ENCODE peak calls at places on chromosome 13, in eight cellular contexts. T, H, U, B, A, E, X and R are unnamed samples.

GRCh38 chr13:33838567-33839131 is 20.7 kb downstream of the RFC3 start:
- DNase-seq in T (peak; percentile 8), H (no peak), U (peak; percentile 2), B (no peak), A (no peak), E (no peak), X (no peak), R (no peak)

GRCh38 chr13:25371608-25372274 is at the start of gene ATP8A2:
- DNase-seq in T (no peak), H (no peak), U (peak; percentile 5), B (no peak), A (no peak), E (no peak), X (no peak), R (no peak)

GRCh38 chr13:74217816-74218215 is 83.6 kb upstream of the KLF12 start:
- DNase-seq in T (peak; percentile 97), H (no peak), U (peak; percentile 91), B (no peak), A (no peak), E (no peak), X (no peak), R (no peak)

GRCh38 chr13:79485014-79485441 is 4.1 kb downstream of the NDFIP2 start:
- DNase-seq in T (peak; percentile 83), H (no peak), U (peak; percentile 95), B (no peak), A (peak; percentile 55), E (peak; percentile 44), X (peak; percentile 94), R (peak; percentile 80)

GRCh38 chr13:21124853-21125252 is 51.5 kb downstream of the SKA3 start:
- DNase-seq in T (peak; percentile 63), H (no peak), U (peak; percentile 70), B (no peak), A (peak; percentile 68), E (no peak), X (no peak), R (peak; percentile 24)

GRCh38 chr13:35832551-35832950 is 298.6 kb downstream of the DCLK1 start:
- DNase-seq in T (peak; percentile 40), H (no peak), U (peak; percentile 25), B (no peak), A (no peak), E (no peak), X (no peak), R (no peak)

GRCh38 chr13:47955836-47956235 is 45.2 kb downstream of the SUCLA2 start:
- DNase-seq in T (no peak), H (no peak), U (no peak), B (no peak), A (no peak), E (no peak), X (no peak), R (no peak)

GRCh38 chr13:108786578-108787100 is 157.2 kb downstream of the MYO16 start:
- DNase-seq in T (no peak), H (no peak), U (no peak), B (no peak), A (no peak), E (no peak), X (no peak), R (no peak)

GRCh38 chr13:40102854-40103253 is 447.4 kb downstream of the COG6 start:
- DNase-seq in T (peak; percentile 65), H (no peak), U (peak; percentile 98), B (no peak), A (no peak), E (no peak), X (no peak), R (peak; percentile 94)

GRCh38 chr13:69690999-69691398 is 416.6 kb upstream of the ATXN8OS start:
- DNase-seq in T (no peak), H (no peak), U (no peak), B (no peak), A (no peak), E (no peak), X (no peak), R (no peak)

GRCh38 chr13:44300895-44301638 is 72.6 kb upstream of the SERP2 start:
- DNase-seq in T (peak; percentile 87), H (no peak), U (peak; percentile 94), B (no peak), A (no peak), E (no peak), X (peak; percentile 37), R (peak; percentile 64)

GRCh38 chr13:28684257-28684656 is 25.3 kb downstream of the POMP start:
- DNase-seq in T (no peak), H (no peak), U (no peak), B (no peak), A (peak; percentile 40), E (peak; percentile 60), X (peak; percentile 51), R (no peak)

DNA sequence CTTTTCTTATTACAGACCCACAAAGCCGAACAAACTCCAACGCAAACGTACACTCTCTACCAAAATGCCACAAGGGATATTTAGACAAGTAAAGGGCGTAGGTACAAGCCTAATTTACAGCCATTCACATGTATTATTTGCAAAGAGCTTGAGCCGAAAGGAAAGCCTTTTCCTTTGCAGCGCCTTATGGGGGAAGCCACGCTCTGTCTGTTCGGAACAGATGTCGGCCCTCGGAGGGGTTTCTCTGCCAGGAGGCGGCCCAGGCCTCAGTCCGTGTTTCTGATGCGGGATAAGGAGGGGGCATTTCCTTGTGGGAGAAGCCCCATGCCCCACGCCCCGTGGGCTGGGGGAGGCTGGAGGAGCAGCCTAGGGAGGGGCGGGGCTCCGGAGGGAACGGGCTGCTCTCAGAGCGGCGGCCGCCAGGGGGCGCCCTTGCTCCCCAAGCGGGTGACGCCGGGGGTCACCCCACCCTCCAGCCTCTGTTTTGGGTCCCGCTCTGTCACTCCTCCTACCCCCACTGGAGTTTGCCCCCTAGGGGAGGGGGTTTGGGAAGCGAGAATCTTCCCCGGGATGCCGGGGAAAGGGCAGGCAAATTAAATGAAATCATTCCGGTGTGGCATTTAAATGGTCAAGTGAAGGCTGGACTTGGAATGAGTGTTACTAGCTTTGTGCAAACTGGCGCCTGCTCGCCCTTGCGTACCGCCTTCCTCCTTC is 2.9 kb downstream of the HTR2A start:
- DNase-seq in T (peak; percentile 17), H (peak; percentile 38), U (peak; percentile 36), B (peak; percentile 43), A (peak; percentile 47), E (peak; percentile 74), X (peak; percentile 23), R (no peak)
- H3K27ac ChIP-seq in T (no peak overlapping the region), H (no peak overlapping the region), U (no peak overlapping the region), B (no peak overlapping the region), A (no peak overlapping the region), E (peak overlapping the region; percentile 57), X (no peak overlapping the region), R (no peak overlapping the region)

GRCh38 chr13:23996456-23996855 is 99.2 kb upstream of the C1QTNF9B start:
- DNase-seq in T (no peak), H (no peak), U (no peak), B (no peak), A (no peak), E (no peak), X (no peak), R (no peak)
- H3K27ac ChIP-seq in T (no peak overlapping the region), H (no peak overlapping the region), U (no peak overlapping the region), B (no peak overlapping the region), A (no peak overlapping the region), E (no peak overlapping the region), X (no peak overlapping the region), R (no peak overlapping the region)

DNA sequence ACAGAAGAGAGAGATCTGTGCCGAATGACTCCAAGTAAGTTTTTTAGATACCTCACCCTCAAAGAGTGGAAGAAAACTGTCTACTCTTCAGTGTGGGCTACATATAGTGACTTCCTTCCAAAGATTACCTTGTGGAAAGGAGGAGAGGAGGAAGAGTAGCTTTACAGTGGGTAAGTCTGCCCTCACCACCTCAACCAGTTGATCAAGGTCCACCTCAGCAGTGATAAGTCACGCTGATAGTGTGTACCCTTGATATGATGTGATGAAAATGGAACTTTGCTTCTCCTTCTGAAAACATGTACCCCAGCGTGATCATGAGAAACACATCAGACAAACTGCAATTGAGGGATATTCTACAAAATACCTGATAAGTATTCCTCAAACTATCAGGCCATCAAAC is 20.6 kb downstream of the KLF5 start:
- DNase-seq in T (no peak), H (no peak), U (no peak), B (no peak), A (no peak), E (no peak), X (peak; percentile 95), R (no peak)
- H3K27ac ChIP-seq in T (no peak overlapping the region), H (no peak overlapping the region), U (no peak overlapping the region), B (no peak overlapping the region), A (no peak overlapping the region), E (peak overlapping the region; percentile 55), X (no peak overlapping the region), R (peak overlapping the region; percentile 96)

DNA sequence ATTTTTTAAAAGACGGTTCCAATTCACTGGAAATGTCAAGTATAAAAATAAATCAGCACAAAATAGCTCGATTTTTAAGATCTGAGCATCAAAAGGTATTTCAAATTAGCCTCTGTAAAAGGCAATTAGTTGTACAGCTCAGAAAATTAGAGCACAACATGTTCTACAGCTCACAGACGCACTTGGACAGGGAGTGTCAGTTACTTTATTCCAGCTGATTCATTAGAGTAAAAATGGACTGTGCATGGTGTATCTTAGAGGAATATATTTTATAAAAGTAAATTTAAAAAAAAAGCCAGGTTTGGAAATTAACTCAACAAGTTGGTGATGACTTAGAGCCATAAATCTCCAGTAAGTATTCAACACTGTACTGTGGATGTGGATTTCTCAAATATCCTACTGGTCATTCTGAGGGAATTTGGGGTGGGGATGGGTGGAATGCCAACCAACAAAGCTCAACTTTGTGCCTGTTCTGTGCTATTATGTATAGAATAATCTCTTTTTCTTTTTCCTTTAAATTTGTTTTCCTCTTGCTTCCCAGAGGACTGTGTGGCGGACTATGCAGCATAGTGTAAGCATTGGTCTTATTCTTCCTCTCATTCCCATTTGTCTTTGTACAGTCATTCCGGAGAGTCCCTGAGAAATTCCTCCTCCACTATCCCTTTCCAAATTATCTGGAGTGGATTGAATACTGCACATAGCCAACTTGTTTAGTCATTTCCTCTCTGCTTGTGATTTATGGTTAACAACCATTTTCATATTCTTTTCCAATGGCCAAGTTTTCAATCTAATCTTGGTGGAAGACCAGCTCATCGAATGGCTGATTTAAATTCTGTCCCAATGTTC is 169.3 kb downstream of the DCT start:
- DNase-seq in T (peak; percentile 96), H (no peak), U (peak; percentile 96), B (no peak), A (peak; percentile 49), E (no peak), X (no peak), R (no peak)
- H3K27ac ChIP-seq in T (peak overlapping the region; percentile 37), H (no peak overlapping the region), U (peak overlapping the region; percentile 49), B (no peak overlapping the region), A (peak overlapping the region; percentile 93), E (no peak overlapping the region), X (no peak overlapping the region), R (peak overlapping the region; percentile 72)

DNA sequence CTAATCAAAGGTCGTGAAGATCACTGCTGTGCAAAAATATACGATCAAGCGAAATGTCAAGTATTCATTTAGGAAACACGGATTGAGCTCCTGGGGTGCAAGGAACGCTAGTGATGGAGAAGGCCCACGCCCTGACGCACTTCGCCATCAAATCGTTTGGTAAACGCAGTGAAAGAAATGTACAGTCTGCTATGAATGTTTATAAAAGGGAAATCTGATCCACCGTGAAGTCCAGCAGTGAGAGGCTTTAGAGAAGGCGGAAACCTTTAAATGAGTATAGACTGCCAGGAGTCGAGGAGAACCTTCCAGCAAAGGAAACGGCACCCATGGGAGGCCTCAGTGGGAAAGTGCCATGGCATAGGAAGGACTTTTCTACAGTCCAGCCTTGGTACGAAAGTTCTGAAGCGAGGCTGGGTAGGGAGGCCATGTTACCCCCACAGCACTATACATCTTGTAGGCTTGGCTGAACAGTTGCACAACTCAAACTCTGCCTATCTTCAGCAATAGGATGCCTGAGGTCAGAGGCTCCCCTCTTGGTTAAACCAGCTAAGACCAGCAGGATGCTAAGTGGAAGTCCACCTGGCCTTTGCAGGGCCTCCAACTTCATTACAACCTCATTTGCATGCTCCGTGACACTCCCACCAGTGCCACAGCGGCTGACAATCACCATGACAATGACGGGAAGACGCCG is 20.4 kb downstream of the PCID2 start:
- DNase-seq in T (peak; percentile 33), H (no peak), U (peak; percentile 36), B (no peak), A (no peak), E (no peak), X (no peak), R (no peak)
- H3K27ac ChIP-seq in T (peak overlapping the region; percentile 93), H (no peak overlapping the region), U (peak overlapping the region; percentile 94), B (no peak overlapping the region), A (peak overlapping the region; percentile 95), E (no peak overlapping the region), X (no peak overlapping the region), R (peak overlapping the region; percentile 53)